ENCODE peak calls at places on chromosomes 12 and 14, in four cellular contexts. P is activated B cell treated with CpG ODN at 0.5 μM for 24 hours, W is GM06990, A is neural progenitor cell. Z is an unnamed sample.

GRCh38 chr14:66009104-66009503 is 477.1 kb upstream of the CCDC196 start:
- DNase-seq in P (no peak), W (no peak), A (peak), Z (no peak)

GRCh38 chr12:75747572-75747995 is 236.2 kb upstream of the KRR1 start:
- DNase-seq in P (no peak), W (no peak), A (no peak), Z (no peak)

GRCh38 chr14:51219473-51220448 is 20.3 kb upstream of the TMX1 start:
- DNase-seq in P (no peak), W (no peak), A (peak), Z (no peak)

GRCh38 chr12:57109207-57110160 is 1.7 kb downstream of the STAT6 start:
- DNase-seq in P (no peak), W (no peak), A (no peak), Z (no peak)

GRCh38 chr12:6425588-6426531 is 18.9 kb upstream of the CD27 start:
- DNase-seq in P (peak), W (peak), A (no peak), Z (peak)

GRCh38 chr12:121770388-121770787 is 23.1 kb downstream of the RHOF start:
- DNase-seq in P (no peak), W (no peak), A (no peak), Z (no peak)

GRCh38 chr12:40376533-40377267 is 151.9 kb downstream of the LRRK2 start:
- DNase-seq in P (no peak), W (peak), A (no peak), Z (no peak)

GRCh38 chr14:95784137-95784536 is 70.2 kb upstream of the TCL1A start:
- DNase-seq in P (no peak), W (no peak), A (peak), Z (peak)

GRCh38 chr14:95739356-95739755 is 25.4 kb upstream of the TCL1A start:
- DNase-seq in P (no peak), W (no peak), A (no peak), Z (no peak)

GRCh38 chr12:114316076-114316475 is 89.9 kb downstream of the TBX5 start:
- DNase-seq in P (no peak), W (no peak), A (no peak), Z (no peak)

GRCh38 chr12:101925352-101925751 is 48.0 kb downstream of the DRAM1 start:
- DNase-seq in P (no peak), W (no peak), A (no peak), Z (no peak)

GRCh38 chr14:92560106-92560865 is 46.7 kb downstream of the RIN3 start:
- DNase-seq in P (no peak), W (no peak), A (no peak), Z (no peak)

GRCh38 chr12:115771065-115771464 is 506.4 kb downstream of the MED13L start:
- DNase-seq in P (no peak), W (no peak), A (peak), Z (no peak)
- TF ChIP-seq CTCF in P (no peak), W (no peak), A (peak), Z (no peak)

GRCh38 chr14:60085693-60086092 is 6.0 kb upstream of the PCNX4 start:
- DNase-seq in P (no peak), W (no peak), A (no peak), Z (no peak)

GRCh38 chr14:60085085-60085484 is 6.6 kb upstream of the PCNX4 start:
- DNase-seq in P (no peak), W (no peak), A (no peak), Z (no peak)

GRCh38 chr14:60079723-60080122 is 12.0 kb upstream of the PCNX4 start:
- DNase-seq in P (no peak), W (no peak), A (peak), Z (no peak)
- TF ChIP-seq CTCF in P (no peak), W (peak), A (peak), Z (no peak)

DNA sequence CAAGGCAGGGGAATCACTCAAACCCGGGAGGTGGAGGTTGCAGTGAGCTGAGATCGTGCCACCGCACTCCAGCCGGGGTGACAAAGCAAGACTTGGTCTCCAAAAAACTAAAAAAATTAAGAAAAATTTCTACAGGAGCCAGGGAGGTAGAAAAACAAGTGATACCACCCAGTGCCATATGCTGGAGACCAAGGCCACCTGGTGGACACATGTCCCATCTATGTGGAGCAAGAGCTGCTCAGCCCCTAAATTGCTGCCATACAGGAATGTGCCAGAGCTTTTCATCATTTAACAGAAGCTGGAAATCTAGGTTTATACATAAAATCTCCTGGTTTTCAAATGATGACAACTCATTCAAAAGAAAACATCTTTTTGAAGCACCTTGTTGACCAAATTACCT is 61.4 kb upstream of the ELK3 start:
- DNase-seq in P (no peak), W (no peak), A (no peak), Z (no peak)
- TF ChIP-seq CTCF in P (no peak), W (peak), A (peak), Z (peak)

GRCh38 chr12:53952335-53952694 is 2.4 kb upstream of the HOXC12 start:
- DNase-seq in P (no peak), W (no peak), A (peak), Z (no peak)
- TF ChIP-seq CTCF in P (no peak), W (no peak), A (peak), Z (no peak)

DNA sequence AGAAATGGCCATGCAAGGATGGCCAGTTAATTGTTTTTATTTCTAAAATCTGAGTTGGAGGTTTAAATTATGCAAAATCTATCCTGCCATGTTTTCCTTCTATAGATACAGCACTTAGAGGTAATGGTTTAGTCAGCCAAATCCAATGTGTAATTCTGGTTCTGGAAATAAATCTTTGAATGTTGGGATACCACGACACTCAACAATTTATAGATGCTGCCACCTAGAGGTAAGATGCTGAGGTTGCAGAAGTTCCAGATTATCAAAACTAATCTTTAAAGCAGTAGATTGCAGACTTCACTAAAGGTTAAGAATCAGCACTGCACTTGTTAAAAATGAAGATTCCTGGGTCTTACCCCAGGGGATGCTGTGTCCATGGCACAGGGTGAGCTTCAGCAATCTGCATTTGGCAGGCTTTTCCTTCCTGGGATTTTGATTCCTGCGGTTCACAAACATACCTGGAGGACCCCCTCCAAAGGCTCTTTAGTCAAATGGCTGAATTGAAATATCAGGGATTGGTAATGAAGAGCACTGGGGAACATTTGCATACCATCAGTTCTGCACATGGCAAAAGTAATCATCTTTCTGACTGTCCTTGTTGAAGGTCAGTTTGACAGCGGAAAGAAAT is 53.4 kb upstream of the ANO4 start:
- DNase-seq in P (no peak), W (no peak), A (peak), Z (peak)
- TF ChIP-seq CTCF in P (no peak), W (peak), A (peak), Z (peak)

DNA sequence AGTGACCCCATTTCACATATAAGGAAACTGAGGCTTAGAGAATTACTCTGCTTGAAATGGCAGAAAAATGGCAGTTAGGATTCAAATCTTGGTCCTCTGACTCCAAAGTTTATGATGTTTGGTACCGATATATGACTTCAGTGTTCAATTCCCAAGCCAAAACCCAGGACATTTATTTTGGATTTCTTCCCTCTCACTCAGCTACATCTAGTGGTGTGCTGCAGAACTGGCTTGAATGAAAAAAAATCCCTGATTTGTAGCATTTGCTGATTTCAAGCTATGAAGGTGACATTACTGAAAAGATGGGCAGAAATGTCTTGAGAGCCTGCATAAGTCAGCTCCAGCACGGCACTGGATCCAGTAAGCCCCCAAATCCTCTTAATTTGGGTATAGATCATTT is 106.4 kb downstream of the EFCAB11 start:
- DNase-seq in P (no peak), W (no peak), A (no peak), Z (no peak)
- TF ChIP-seq CTCF in P (no peak), W (no peak), A (peak), Z (no peak)

GRCh38 chr14:32345311-32345771 is 16.2 kb downstream of the AKAP6 start:
- DNase-seq in P (no peak), W (no peak), A (no peak), Z (no peak)
- TF ChIP-seq CTCF in P (no peak), W (no peak), A (no peak), Z (no peak)

DNA sequence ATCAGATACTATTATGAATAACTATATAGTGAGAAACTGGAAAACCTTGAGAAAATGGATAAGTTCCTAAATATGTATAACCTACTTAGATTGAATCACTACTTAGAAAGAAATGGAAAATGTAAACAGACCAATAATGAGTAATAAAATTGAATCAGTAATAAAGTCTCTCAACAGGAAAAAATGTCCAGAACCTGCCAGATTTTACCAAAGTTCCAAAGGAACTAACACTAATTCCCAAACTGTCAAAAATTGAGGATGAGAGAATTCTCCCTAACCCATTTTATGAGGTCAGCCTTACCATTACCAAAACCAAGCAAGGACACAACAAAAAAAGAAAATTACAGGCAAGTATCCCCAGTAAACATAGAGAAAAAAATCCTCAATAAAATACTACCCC is 272.0 kb downstream of the RPAP3 start:
- DNase-seq in P (no peak), W (no peak), A (no peak), Z (no peak)
- TF ChIP-seq CTCF in P (no peak), W (no peak), A (no peak), Z (no peak)

GRCh38 chr12:94140556-94140955 is 7.8 kb upstream of the PLXNC1 start:
- DNase-seq in P (no peak), W (peak), A (peak), Z (peak)
- TF ChIP-seq CTCF in P (no peak), W (peak), A (peak), Z (peak)